ENCODE peak calls at places on chromosomes 5 and 9, in six cellular contexts. Z is stimulated activated CD4-positive, alpha-beta T cell treated with anti-CD3 and anti-CD28 coated beads, Interleukin-12 subunit alpha, Interleukin-12 subunit beta, amount 100 ng/mL, for 4 hours; C is NCI-H2081; V is A549; Y is GM03348; S is midbrain. B is an unnamed sample.

GRCh38 chr5:102833146-102833545 is 78.0 kb downstream of the PAM start:
- DNase-seq in Z (no peak), C (no peak), V (no peak), Y (no peak), S (no peak), B (no peak)

GRCh38 chr5:102788788-102789187 is 33.7 kb downstream of the PAM start:
- DNase-seq in Z (no peak), C (no peak), V (no peak), Y (no peak), S (no peak), B (no peak)

GRCh38 chr9:137875846-137876245 is 1.7 kb upstream of the CACNA1B start:
- DNase-seq in Z (no peak), C (no peak), V (no peak), Y (no peak), S (no peak), B (no peak)

GRCh38 chr5:133396187-133396621 is 216.1 kb downstream of the FSTL4 start:
- DNase-seq in Z (no peak), C (no peak), V (no peak), Y (no peak), S (no peak), B (no peak)

GRCh38 chr5:180646289-180646962 is 3.0 kb downstream of the FLT4 start:
- DNase-seq in Z (no peak), C (no peak), V (no peak), Y (no peak), S (no peak), B (no peak)

GRCh38 chr5:13771011-13771571 is 173.4 kb downstream of the DNAH5 start:
- DNase-seq in Z (no peak), C (no peak), V (no peak), Y (peak; percentile 15), S (no peak), B (no peak)

GRCh38 chr9:95696701-95697100 is 178.8 kb upstream of the ERCC6L2 start:
- DNase-seq in Z (no peak), C (no peak), V (no peak), Y (no peak), S (no peak), B (no peak)

GRCh38 chr5:134258896-134259295 is 33.0 kb upstream of the PPP2CA start:
- DNase-seq in Z (no peak), C (no peak), V (no peak), Y (no peak), S (no peak), B (no peak)

GRCh38 chr9:13278368-13279246 is 885 bp downstream of the MPDZ start:
- DNase-seq in Z (no peak), C (peak; percentile 78), V (peak; percentile 53), Y (peak; percentile 72), S (peak; percentile 76), B (no peak)

GRCh38 chr9:98182069-98182820 is 10.2 kb downstream of the CORO2A start:
- DNase-seq in Z (no peak), C (no peak), V (no peak), Y (no peak), S (no peak), B (no peak)